ENCODE peak calls at places on chromosomes 11 and 22, in five cellular contexts. Q is HCT116, U is testis, A is right lobe of liver, T is cardiac muscle cell. D is an unnamed sample.

GRCh38 chr11:15493921-15494630 is 379.4 kb downstream of the INSC start:
- DNase-seq in Q (no peak), T (no peak), A (peak), U (no peak), D (peak)

GRCh38 chr11:116567721-116568242 is 205.0 kb downstream of the BUD13 start:
- DNase-seq in U (no peak), A (no peak), T (no peak), Q (no peak), D (no peak)

GRCh38 chr11:92284107-92284506 is 59.5 kb downstream of the FAT3 start:
- DNase-seq in Q (no peak), T (no peak), U (no peak), A (no peak), D (no peak)

GRCh38 chr11:116946414-116946813 is 109.0 kb upstream of the APOA1 start:
- DNase-seq in T (no peak), A (no peak), U (no peak), Q (no peak), D (peak)

GRCh38 chr11:3964056-3964455 is 108.6 kb downstream of the STIM1 start:
- DNase-seq in U (no peak), Q (no peak), A (no peak), T (no peak), D (no peak)

GRCh38 chr11:118088531-118088930 is 1.8 kb upstream of the SMIM35 start:
- DNase-seq in A (no peak), Q (no peak), T (no peak), U (no peak), D (peak)

GRCh38 chr11:128367573-128367972 is 219.8 kb downstream of the ETS1 start:
- DNase-seq in U (no peak), T (no peak), A (no peak), Q (no peak), D (no peak)

GRCh38 chr11:63445720-63446119 is 45.2 kb downstream of the PLAAT5 start:
- DNase-seq in U (no peak), T (no peak), Q (no peak), A (no peak), D (peak)

GRCh38 chr11:118251858-118252652 is at the start of gene MPZL3:
- DNase-seq in A (peak), U (peak), T (peak), Q (peak), D (peak)

GRCh38 chr22:42473484-42474193 is 41.4 kb upstream of the NFAM1 start:
- DNase-seq in T (peak), A (no peak), Q (peak), U (peak), D (peak)

GRCh38 chr11:9169595-9170295 is 78.3 kb upstream of the SCUBE2 start:
- DNase-seq in U (no peak), T (no peak), A (no peak), Q (no peak), D (no peak)

GRCh38 chr22:50657925-50658324 is 14.7 kb upstream of the SHANK3 start:
- DNase-seq in U (no peak), A (no peak), Q (no peak), T (no peak), D (no peak)

GRCh38 chr22:49402169-49402568 is 425.5 kb downstream of the BRD1 start:
- DNase-seq in U (no peak), T (no peak), A (peak), Q (no peak), D (no peak)

GRCh38 chr11:112339566-112339965 is 78.9 kb upstream of the PLET1 start:
- DNase-seq in U (no peak), A (no peak), T (no peak), Q (no peak), D (no peak)

GRCh38 chr11:9489366-9489765 is 28.6 kb downstream of the ZNF143 start:
- DNase-seq in A (no peak), T (no peak), Q (no peak), U (no peak), D (peak)

DNA sequence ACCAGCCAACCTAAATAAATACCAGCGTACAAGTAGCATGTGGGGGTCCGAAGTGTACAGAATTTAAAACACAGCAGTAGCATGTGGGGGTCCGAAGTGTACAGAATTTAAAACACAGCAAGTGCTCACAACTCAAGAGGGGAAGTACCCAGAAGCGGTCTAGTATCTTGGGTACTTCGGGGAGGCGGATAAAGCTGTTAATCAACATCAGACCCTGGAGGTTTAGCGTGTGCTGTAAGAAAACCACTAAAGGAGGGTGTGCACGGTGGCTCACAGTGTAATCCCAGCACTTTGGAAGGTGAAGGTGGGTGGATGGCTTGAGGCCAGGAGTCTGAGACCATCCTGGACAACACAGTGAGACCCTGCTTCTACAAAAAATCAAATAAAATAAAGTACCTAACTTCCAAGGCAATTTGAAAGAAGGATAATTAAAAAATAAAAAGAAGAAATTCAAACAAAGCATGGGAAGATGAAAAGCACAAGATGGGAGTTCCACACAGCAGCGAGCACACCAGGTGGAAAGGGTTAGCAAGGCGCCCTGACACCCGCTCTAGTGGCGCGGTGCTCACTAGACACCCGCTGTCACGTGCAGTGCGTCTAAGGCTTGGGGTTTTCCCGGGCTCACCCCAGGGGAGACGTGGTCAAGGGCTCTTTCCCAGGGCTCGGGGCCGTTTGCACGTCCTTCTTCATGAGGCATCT is 35.0 kb upstream of the MOB2 start:
- DNase-seq in Q (no peak), A (no peak), T (no peak), U (no peak), D (no peak)
- H3K4me3 ChIP-seq in Q (no peak), A (no peak), T (no peak), U (no peak), D (no peak)

GRCh38 chr11:107683807-107684206 is 28.0 kb downstream of the SLN start:
- DNase-seq in T (no peak), Q (peak), A (no peak), U (no peak), D (no peak)
- TF ChIP-seq CTCF in T (peak), Q (no peak), A (peak), U (peak), D (peak)

GRCh38 chr11:26878959-26879581 is 114.8 kb upstream of the FIBIN start:
- DNase-seq in Q (no peak), U (no peak), A (no peak), T (no peak), D (no peak)
- H3K4me3 ChIP-seq in Q (no peak), U (no peak), A (no peak), T (no peak), D (no peak)

GRCh38 chr11:121696177-121696863 is 243.6 kb upstream of the SORL1-AS1 start:
- DNase-seq in T (no peak), U (peak), A (no peak), Q (no peak), D (peak)
- TF ChIP-seq CTCF in T (no peak), U (no peak), A (no peak), Q (no peak), D (no peak)

DNA sequence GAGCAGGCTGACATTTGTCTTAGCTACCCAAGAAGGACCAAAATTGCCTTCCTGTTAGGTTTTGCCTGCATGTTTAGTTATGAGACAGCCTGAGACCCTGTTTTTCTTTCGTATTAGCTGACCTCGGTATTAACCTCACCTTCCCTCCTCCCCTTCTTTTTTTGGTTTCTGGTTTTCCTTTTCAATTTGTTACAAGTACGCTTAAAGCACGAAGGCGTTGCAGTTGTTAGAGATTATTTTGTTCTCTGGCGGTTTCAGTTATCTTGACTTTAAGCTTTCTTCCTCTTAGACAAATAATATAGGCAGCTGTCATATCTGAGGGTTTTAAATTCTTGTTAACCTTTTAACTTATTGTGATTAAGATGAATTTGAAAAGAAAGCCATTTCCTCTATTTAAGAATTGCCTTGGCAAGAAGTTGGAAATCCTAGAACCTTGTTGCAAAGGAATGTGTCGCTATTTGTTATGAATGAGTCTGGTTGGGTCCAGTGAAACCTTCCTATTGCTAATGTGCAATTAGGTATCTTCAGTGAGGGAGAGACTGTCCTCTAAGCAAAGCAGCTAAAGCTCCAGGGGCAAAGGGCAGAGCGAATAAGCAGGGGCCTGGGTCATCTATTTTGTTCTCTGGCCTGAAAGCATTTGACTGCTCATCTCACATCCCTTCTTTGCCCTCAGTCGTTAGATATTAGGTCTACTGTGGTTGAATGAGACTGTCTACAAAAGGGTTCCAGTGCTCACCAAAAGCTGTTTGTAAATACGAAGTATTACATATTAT is 45.8 kb downstream of the PACS1 start:
- DNase-seq in Q (no peak), U (no peak), A (no peak), T (no peak), D (peak)
- H3K4me3 ChIP-seq in Q (no peak), U (no peak), A (no peak), T (no peak), D (no peak)

DNA sequence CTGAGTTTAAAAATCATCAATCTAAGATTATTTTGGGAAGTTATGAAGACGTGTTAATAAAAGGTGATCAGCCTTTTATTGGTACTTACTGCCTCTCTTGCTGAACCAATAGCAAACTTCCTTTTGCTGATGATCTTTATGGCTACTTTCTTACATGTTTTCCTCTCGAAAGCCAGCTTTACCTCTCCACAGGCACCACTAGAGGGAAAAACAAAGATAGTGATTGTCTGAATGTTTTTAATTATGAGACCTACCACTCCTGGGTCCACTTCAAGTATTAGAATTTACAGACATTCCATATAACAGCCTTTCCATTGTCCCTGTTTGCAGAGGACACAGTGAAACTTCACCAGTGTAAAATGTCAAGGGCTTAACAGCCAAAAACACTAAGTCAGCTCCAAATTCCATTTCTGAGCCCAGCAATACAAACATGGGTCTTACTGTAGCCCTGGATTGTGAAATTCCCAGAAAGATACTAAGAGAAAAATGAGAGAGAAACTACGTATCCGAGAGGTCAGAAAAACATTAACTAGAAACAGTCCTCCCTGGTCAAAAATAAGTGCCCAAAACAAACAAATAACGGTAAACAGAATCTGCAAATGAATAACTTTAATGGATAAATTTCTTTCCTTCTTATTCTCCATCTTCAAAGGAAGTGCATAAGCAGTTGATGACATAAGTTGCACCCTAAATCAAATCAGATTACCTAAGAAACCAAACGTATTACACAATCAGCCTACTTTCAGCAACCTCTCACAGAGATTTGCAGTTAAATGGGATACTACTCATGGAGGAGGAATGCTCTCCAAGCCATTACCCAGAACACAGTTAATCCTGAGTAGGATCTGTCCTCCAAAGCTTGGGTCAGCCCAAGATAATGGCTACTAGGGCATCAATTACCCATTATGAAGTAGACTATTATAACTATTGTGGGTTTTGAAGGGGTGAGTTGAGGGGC is 29.5 kb downstream of the CHEK2 start:
- DNase-seq in T (no peak), U (no peak), A (no peak), Q (no peak), D (peak)
- TF ChIP-seq CTCF in T (peak), U (no peak), A (no peak), Q (no peak), D (no peak)

DNA sequence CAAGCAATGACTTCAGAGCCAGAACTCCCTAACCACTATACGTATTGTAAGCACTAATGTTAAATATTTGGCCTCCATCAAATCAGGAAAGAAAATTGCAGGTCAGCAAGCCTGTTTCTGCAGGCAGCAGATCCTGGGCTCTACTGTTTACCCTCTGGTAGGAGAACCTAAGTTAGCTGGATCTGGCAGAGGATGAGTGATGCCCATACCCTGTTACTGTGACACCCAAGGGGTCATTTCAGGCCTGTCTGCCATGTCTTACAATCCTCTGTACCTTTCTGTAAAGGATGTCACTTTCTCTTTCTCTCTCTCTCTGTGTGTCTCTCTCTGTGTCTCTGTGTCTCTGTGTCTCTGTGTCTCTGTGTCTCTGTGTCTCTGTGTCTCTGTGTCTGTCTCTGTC is 106.9 kb downstream of the CSNK2A3 start:
- DNase-seq in A (no peak), T (no peak), U (no peak), Q (no peak), D (no peak)
- H3K4me3 ChIP-seq in A (no peak), T (no peak), U (no peak), Q (no peak), D (no peak)

D was measured in astrocyte of the spinal cord.